ENCODE peak calls at places on chromosomes 4 and X, in ten cellular contexts. B, G, L, M, W, S, I, O, C and N are unnamed samples.

GRCh38 chr4:188162698-188163097 is 23.5 kb downstream of the TRIML1 start:
- DNase-seq in B (no peak), G (no peak), L (no peak), M (no peak), W (no peak), S (no peak), I (no peak), O (no peak), C (no peak), N (no peak)

GRCh38 chrX:11768039-11768438 is 10.0 kb downstream of the MSL3 start:
- DNase-seq in B (no peak), G (no peak), L (no peak), M (no peak), W (no peak), S (no peak), I (no peak), O (no peak), C (no peak), N (no peak)

GRCh38 chr4:118113220-118113619 is 78.9 kb downstream of the NDST3 start:
- DNase-seq in B (no peak), G (no peak), L (no peak), M (peak), W (no peak), S (no peak), I (peak), O (no peak), C (no peak), N (no peak)

GRCh38 chr4:23746672-23747071 is 143.2 kb downstream of the PPARGC1A start:
- DNase-seq in B (no peak), G (no peak), L (no peak), M (no peak), W (no peak), S (no peak), I (no peak), O (no peak), C (no peak), N (no peak)

GRCh38 chr4:133537882-133538281 is 388.8 kb downstream of the PCDH10 start:
- DNase-seq in B (no peak), G (no peak), L (no peak), M (no peak), W (no peak), S (no peak), I (no peak), O (no peak), C (no peak), N (no peak)

GRCh38 chrX:24002792-24003191 is 24.2 kb downstream of the KLHL15 start:
- DNase-seq in B (no peak), G (no peak), L (no peak), M (no peak), W (no peak), S (no peak), I (no peak), O (no peak), C (no peak), N (no peak)

GRCh38 chrX:15146515-15146914 is 123.4 kb downstream of the ASB9 start:
- DNase-seq in B (no peak), G (peak), L (no peak), M (peak), W (no peak), S (peak), I (peak), O (peak), C (no peak), N (no peak)

GRCh38 chrX:95678679-95679078 is 1006.0 kb upstream of the DIAPH2 start:
- DNase-seq in B (no peak), G (no peak), L (no peak), M (no peak), W (no peak), S (no peak), I (no peak), O (no peak), C (no peak), N (no peak)

GRCh38 chr4:835148-836002 is 9.4 kb upstream of the CPLX1 start:
- DNase-seq in B (no peak), G (peak), L (no peak), M (no peak), W (peak), S (no peak), I (no peak), O (peak), C (no peak), N (no peak)

GRCh38 chr4:78910612-78911011 is 28.6 kb downstream of the PAQR3 start:
- DNase-seq in B (no peak), G (no peak), L (no peak), M (no peak), W (no peak), S (no peak), I (no peak), O (no peak), C (no peak), N (no peak)

GRCh38 chr4:2932951-2933565 is 30.1 kb downstream of the NOP14 start:
- DNase-seq in B (peak), G (peak), L (peak), M (no peak), W (peak), S (no peak), I (no peak), O (no peak), C (no peak), N (no peak)

GRCh38 chr4:2930821-2931764 is 32.1 kb downstream of the NOP14 start:
- DNase-seq in B (peak), G (peak), L (peak), M (no peak), W (peak), S (no peak), I (no peak), O (peak), C (no peak), N (no peak)

GRCh38 chr4:2933566-2934076 is 29.6 kb downstream of the NOP14 start:
- DNase-seq in B (peak), G (no peak), L (no peak), M (no peak), W (no peak), S (no peak), I (no peak), O (peak), C (no peak), N (no peak)

GRCh38 chr4:2931765-2932560 is 31.2 kb downstream of the NOP14 start:
- DNase-seq in B (peak), G (peak), L (peak), M (no peak), W (peak), S (no peak), I (no peak), O (peak), C (no peak), N (peak)

GRCh38 chr4:2932561-2932950 is 30.6 kb downstream of the NOP14 start:
- DNase-seq in B (peak), G (no peak), L (peak), M (no peak), W (peak), S (no peak), I (no peak), O (peak), C (no peak), N (no peak)
- H3K4me3 ChIP-seq in B (peak), G (no peak), L (no peak), M (no peak), W (no peak), S (no peak), I (no peak), O (no peak), C (no peak), N (no peak)

GRCh38 chrX:107729558-107730297 is 45.9 kb downstream of the TSC22D3 start:
- DNase-seq in B (no peak), G (no peak), L (peak), M (peak), W (peak), S (no peak), I (no peak), O (no peak), C (peak), N (no peak)

GRCh38 chrX:107725761-107726555 is 49.6 kb downstream of the TSC22D3 start:
- DNase-seq in B (no peak), G (no peak), L (no peak), M (no peak), W (peak), S (no peak), I (peak), O (no peak), C (peak), N (no peak)

GRCh38 chrX:107726809-107727534 is 48.6 kb downstream of the TSC22D3 start:
- DNase-seq in B (no peak), G (no peak), L (no peak), M (no peak), W (peak), S (no peak), I (no peak), O (no peak), C (no peak), N (no peak)

GRCh38 chrX:107730298-107730655 is 45.3 kb downstream of the TSC22D3 start:
- DNase-seq in B (no peak), G (no peak), L (no peak), M (no peak), W (peak), S (no peak), I (no peak), O (no peak), C (no peak), N (no peak)

DNA sequence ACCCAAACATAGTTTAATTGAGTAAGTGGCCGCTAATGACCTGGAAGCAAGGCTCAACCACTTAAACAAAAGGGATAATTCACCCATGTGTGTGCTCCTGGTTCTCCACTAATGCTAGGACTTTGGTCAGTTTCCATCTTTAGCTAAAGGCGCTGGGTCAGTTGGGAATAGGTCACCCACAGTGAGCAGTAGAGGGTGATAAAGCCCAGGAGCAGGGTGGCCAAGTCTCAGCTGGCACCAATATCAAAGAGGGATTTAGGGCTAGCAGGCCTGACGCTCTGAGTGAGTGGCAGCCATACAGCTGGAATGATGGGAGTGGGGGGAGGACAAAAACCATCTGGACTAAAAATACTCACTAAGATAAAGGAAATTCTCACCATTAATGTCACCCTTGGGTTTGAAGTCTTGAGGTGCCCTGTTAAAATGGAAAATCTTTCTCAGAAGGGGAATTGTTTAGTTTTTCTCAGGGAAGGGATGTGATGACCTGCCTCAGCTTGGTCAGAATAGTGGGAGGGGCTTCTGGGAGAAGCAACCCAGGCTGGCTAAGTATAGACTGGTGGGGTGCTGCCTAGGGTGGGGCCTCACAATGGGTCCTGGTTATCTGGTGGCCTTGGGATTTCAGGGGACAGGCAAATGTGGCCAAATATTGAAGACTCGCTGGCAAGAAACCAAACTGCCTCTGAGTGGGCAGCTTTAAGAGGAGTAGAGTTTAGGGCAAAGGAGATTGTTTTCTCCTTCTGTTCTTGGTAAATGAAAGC is 47.1 kb downstream of the TSC22D3 start:
- DNase-seq in B (no peak), G (no peak), L (peak), M (no peak), W (peak), S (no peak), I (no peak), O (no peak), C (no peak), N (no peak)
- H3K27ac ChIP-seq in B (peak), G (peak), L (peak), M (peak), W (peak), S (no peak), I (no peak), O (peak), C (no peak), N (no peak)

DNA sequence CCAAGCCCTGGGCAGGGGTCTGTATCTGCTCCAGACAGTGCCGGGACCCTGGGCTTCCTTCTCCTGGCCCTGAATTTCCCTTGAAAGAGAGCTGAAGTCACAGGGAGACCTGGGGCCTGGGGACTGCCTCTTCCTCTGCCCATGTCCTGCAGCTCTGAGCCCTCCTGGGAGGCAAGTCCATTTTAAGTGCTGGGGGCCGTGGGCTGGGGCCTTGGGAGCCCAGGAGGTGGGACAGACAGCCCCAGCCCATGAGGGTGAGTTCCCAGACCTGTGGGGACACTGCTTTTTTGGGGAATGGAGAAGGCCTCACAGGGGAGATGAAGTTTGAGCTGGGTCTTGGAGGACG is 4.8 kb upstream of the CXCR3 start:
- DNase-seq in B (no peak), G (no peak), L (no peak), M (no peak), W (no peak), S (no peak), I (no peak), O (no peak), C (no peak), N (no peak)
- H3K4me3 ChIP-seq in B (no peak), G (no peak), L (no peak), M (no peak), W (no peak), S (no peak), I (no peak), O (no peak), C (no peak), N (no peak)

DNA sequence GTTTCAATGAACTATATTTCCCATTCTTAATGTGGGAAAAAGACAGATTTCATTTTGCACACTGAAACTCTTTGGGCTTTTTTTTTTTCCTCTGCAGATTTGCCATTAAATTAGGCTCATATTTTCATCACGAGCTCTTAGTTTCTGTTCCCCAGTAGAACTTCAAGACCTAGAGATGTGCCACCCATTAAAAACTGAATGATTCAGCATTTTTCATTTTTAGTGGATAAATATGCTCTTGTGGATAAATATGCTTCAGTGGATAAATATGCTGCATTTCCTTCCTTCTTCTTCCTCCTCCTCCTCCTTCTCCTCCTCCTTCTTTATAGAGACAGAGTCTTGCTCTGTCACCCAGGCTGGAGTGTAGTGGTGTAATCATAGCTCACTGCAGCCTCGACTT is 322.4 kb upstream of the PRKX start:
- DNase-seq in B (no peak), G (no peak), L (no peak), M (no peak), W (no peak), S (no peak), I (no peak), O (no peak), C (no peak), N (no peak)
- H3K27ac ChIP-seq in B (no peak), G (no peak), L (no peak), M (no peak), W (no peak), S (no peak), I (no peak), O (no peak), C (no peak), N (no peak)

GRCh38 chr4:113563691-113564378 is 197.7 kb downstream of the CAMK2D start:
- DNase-seq in B (no peak), G (no peak), L (no peak), M (no peak), W (no peak), S (no peak), I (no peak), O (no peak), C (no peak), N (no peak)
- H3K4me3 ChIP-seq in B (no peak), G (no peak), L (no peak), M (no peak), W (no peak), S (no peak), I (no peak), O (no peak), C (no peak), N (no peak)